ENCODE peak calls at places on chromosome 15, in five cellular contexts. One of them, this sample, is unnamed.

GRCh38 chr15:67914537-67915373 is 74.9 kb upstream of the RNU6-1 start:
- DNase-seq in upper lobe of right lung: peak
- DNase-seq in GM06990: no peak
- DNase-seq in mesothelial cell of epicardium: peak
- DNase-seq in sigmoid colon: peak
- DNase-seq in this sample: no peak

GRCh38 chr15:89121414-89121813 is 33.2 kb downstream of the ABHD2 start:
- DNase-seq in upper lobe of right lung: no peak
- DNase-seq in GM06990: no peak
- DNase-seq in mesothelial cell of epicardium: no peak
- DNase-seq in sigmoid colon: no peak
- DNase-seq in this sample: no peak

GRCh38 chr15:65175511-65175910 is 9.6 kb downstream of the CLPX start:
- DNase-seq in upper lobe of right lung: no peak
- DNase-seq in GM06990: no peak
- DNase-seq in mesothelial cell of epicardium: no peak
- DNase-seq in sigmoid colon: no peak
- DNase-seq in this sample: no peak

GRCh38 chr15:75577401-75578205 is 1.5 kb downstream of the PTPN9 start:
- DNase-seq in upper lobe of right lung: no peak
- DNase-seq in GM06990: peak
- DNase-seq in mesothelial cell of epicardium: no peak
- DNase-seq in sigmoid colon: peak
- DNase-seq in this sample: no peak

GRCh38 chr15:91566116-91566515 is 287.4 kb upstream of the SLCO3A1 start:
- DNase-seq in upper lobe of right lung: no peak
- DNase-seq in GM06990: no peak
- DNase-seq in mesothelial cell of epicardium: no peak
- DNase-seq in sigmoid colon: no peak
- DNase-seq in this sample: no peak

GRCh38 chr15:34116620-34117019 is 14.7 kb downstream of the PGBD4 start:
- DNase-seq in upper lobe of right lung: no peak
- DNase-seq in GM06990: no peak
- DNase-seq in mesothelial cell of epicardium: no peak
- DNase-seq in sigmoid colon: no peak
- DNase-seq in this sample: no peak

GRCh38 chr15:67415186-67415585 is 105.7 kb upstream of the C15orf61 start:
- DNase-seq in upper lobe of right lung: no peak
- DNase-seq in GM06990: no peak
- DNase-seq in mesothelial cell of epicardium: no peak
- DNase-seq in sigmoid colon: no peak
- DNase-seq in this sample: no peak

GRCh38 chr15:91040851-91041250 is 18.5 kb upstream of the VPS33B start:
- DNase-seq in upper lobe of right lung: no peak
- DNase-seq in GM06990: no peak
- DNase-seq in mesothelial cell of epicardium: no peak
- DNase-seq in sigmoid colon: no peak
- DNase-seq in this sample: no peak

GRCh38 chr15:32867313-32867626 is 149.5 kb downstream of the GREM1 start:
- DNase-seq in upper lobe of right lung: no peak
- DNase-seq in GM06990: no peak
- DNase-seq in mesothelial cell of epicardium: no peak
- DNase-seq in sigmoid colon: no peak
- DNase-seq in this sample: no peak

GRCh38 chr15:55256281-55257013 is 33.2 kb downstream of the RAB27A start:
- DNase-seq in upper lobe of right lung: no peak
- DNase-seq in GM06990: no peak
- DNase-seq in mesothelial cell of epicardium: no peak
- DNase-seq in sigmoid colon: no peak
- DNase-seq in this sample: no peak

GRCh38 chr15:67405208-67406191 is 115.4 kb upstream of the C15orf61 start:
- DNase-seq in upper lobe of right lung: no peak
- DNase-seq in GM06990: no peak
- DNase-seq in mesothelial cell of epicardium: no peak
- DNase-seq in sigmoid colon: no peak
- DNase-seq in this sample: no peak

GRCh38 chr15:99029358-99029871 is 21.8 kb upstream of the PGPEP1L start:
- DNase-seq in upper lobe of right lung: no peak
- DNase-seq in GM06990: no peak
- DNase-seq in mesothelial cell of epicardium: no peak
- DNase-seq in sigmoid colon: no peak
- DNase-seq in this sample: no peak

GRCh38 chr15:33040501-33040900 is 154.0 kb downstream of the FMN1 start:
- DNase-seq in upper lobe of right lung: no peak
- DNase-seq in GM06990: no peak
- DNase-seq in mesothelial cell of epicardium: no peak
- DNase-seq in sigmoid colon: no peak
- DNase-seq in this sample: no peak

GRCh38 chr15:50906954-50907865 is 1.3 kb upstream of the AP4E1 start:
- DNase-seq in upper lobe of right lung: no peak
- DNase-seq in GM06990: peak
- DNase-seq in mesothelial cell of epicardium: no peak
- DNase-seq in sigmoid colon: no peak
- DNase-seq in this sample: peak

GRCh38 chr15:32743411-32744145 is 25.8 kb downstream of the GREM1 start:
- DNase-seq in upper lobe of right lung: no peak
- DNase-seq in GM06990: no peak
- DNase-seq in mesothelial cell of epicardium: no peak
- DNase-seq in sigmoid colon: no peak
- DNase-seq in this sample: no peak

GRCh38 chr15:42736793-42737528 is at the start of gene CDAN1:
- DNase-seq in upper lobe of right lung: peak
- DNase-seq in GM06990: peak
- DNase-seq in mesothelial cell of epicardium: peak
- DNase-seq in sigmoid colon: peak
- DNase-seq in this sample: peak
- TF ChIP-seq CTCF in upper lobe of right lung: no peak
- TF ChIP-seq CTCF in GM06990: no peak
- TF ChIP-seq CTCF in mesothelial cell of epicardium: no peak
- TF ChIP-seq CTCF in sigmoid colon: no peak
- TF ChIP-seq CTCF in this sample: no peak

DNA sequence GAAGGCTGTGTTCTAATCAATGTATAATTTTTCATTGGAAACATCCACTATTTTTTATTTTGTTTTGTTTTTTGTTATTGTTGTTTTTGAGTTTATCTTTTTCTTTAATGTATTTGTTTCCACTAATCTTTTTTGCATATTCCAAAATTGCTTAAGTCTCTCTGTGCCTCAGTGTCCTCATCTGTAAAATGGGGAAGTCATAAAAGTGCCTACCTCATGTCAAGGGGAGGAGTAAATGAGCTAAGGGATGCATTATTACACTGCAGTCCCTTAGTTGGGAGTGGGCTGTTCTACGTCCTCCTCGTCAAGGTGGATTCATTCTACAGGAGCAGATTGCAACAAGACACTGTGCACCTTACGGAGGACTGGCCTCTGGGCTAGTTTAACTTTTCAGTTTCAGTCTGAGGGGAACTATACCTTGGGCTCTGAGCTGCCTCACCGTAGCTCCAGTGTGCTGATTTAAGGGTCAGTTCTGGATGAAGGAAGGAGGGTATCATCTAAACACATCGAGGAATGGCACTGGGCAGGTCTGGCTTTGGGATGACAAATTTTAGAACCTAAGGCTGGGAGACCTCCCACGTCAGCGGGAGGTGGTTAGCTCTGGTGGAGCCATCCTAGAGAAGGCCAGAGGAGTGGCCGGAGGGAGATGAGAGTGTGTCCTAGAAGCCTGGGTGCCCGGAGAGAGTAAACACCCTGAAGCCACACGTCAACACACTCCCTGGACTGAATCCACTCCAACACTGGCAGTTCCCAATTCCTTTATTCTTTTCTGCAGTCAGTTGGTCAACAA is 5.1 kb upstream of the SRP14 start:
- DNase-seq in upper lobe of right lung: no peak
- DNase-seq in GM06990: no peak
- DNase-seq in mesothelial cell of epicardium: no peak
- DNase-seq in sigmoid colon: peak
- DNase-seq in this sample: no peak
- TF ChIP-seq CTCF in upper lobe of right lung: no peak
- TF ChIP-seq CTCF in GM06990: no peak
- TF ChIP-seq CTCF in mesothelial cell of epicardium: no peak
- TF ChIP-seq CTCF in sigmoid colon: no peak
- TF ChIP-seq CTCF in this sample: no peak

DNA sequence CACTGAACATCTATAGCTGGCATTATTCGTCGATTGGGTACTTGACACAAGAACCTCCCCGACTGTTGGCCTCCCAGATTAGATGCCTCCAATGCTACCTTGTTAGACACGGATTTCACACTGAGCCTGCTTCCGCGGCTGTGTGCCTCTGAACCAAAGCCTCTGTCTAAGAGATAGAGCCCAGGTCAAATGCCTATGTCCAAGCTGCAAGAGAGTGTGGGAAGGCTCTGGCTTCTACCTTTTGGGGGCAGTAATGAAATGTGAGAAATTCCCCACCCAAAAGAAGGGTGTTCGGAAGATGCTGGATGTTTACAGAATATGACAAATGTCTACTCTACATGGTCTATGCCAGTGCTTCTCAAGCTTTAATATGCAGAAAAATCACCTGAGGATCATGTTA is 2.0 kb upstream of the RPUSD2 start:
- DNase-seq in upper lobe of right lung: no peak
- DNase-seq in GM06990: no peak
- DNase-seq in mesothelial cell of epicardium: no peak
- DNase-seq in sigmoid colon: no peak
- DNase-seq in this sample: peak
- TF ChIP-seq CTCF in upper lobe of right lung: no peak
- TF ChIP-seq CTCF in GM06990: peak
- TF ChIP-seq CTCF in mesothelial cell of epicardium: no peak
- TF ChIP-seq CTCF in sigmoid colon: no peak
- TF ChIP-seq CTCF in this sample: peak

DNA sequence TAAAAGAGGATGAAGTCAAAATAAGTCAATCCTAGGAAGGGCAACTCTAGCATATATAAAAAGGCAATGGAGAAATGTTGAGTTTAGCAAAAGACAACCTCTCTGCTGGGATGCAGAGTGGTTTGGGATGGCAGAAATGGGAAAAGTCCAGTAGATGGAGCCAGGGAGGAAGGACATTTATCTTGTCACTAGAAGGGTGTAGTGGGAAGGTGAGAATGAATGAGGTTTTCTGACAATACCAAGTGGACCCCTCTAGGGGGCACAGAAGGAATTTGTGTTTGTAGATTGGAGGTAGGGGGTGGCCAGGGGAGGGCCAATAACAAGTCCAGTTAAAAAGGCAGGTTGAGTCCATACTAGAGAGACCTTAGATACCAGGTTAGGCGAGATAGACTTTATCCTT is 80.0 kb downstream of the THSD4 start:
- DNase-seq in upper lobe of right lung: no peak
- DNase-seq in GM06990: no peak
- DNase-seq in mesothelial cell of epicardium: no peak
- DNase-seq in sigmoid colon: no peak
- DNase-seq in this sample: no peak
- TF ChIP-seq CTCF in upper lobe of right lung: no peak
- TF ChIP-seq CTCF in GM06990: no peak
- TF ChIP-seq CTCF in mesothelial cell of epicardium: no peak
- TF ChIP-seq CTCF in sigmoid colon: no peak
- TF ChIP-seq CTCF in this sample: no peak

GRCh38 chr15:94674251-94674650 is 442.9 kb downstream of the MCTP2 start:
- DNase-seq in upper lobe of right lung: no peak
- DNase-seq in GM06990: no peak
- DNase-seq in mesothelial cell of epicardium: no peak
- DNase-seq in sigmoid colon: no peak
- DNase-seq in this sample: no peak
- TF ChIP-seq CTCF in upper lobe of right lung: no peak
- TF ChIP-seq CTCF in GM06990: no peak
- TF ChIP-seq CTCF in mesothelial cell of epicardium: no peak
- TF ChIP-seq CTCF in sigmoid colon: no peak
- TF ChIP-seq CTCF in this sample: no peak

GRCh38 chr15:38864122-38864521 is 299.5 kb upstream of the RASGRP1 start:
- DNase-seq in upper lobe of right lung: no peak
- DNase-seq in GM06990: no peak
- DNase-seq in mesothelial cell of epicardium: no peak
- DNase-seq in sigmoid colon: no peak
- DNase-seq in this sample: no peak
- TF ChIP-seq CTCF in upper lobe of right lung: no peak
- TF ChIP-seq CTCF in GM06990: peak
- TF ChIP-seq CTCF in mesothelial cell of epicardium: no peak
- TF ChIP-seq CTCF in sigmoid colon: no peak
- TF ChIP-seq CTCF in this sample: no peak

DNA sequence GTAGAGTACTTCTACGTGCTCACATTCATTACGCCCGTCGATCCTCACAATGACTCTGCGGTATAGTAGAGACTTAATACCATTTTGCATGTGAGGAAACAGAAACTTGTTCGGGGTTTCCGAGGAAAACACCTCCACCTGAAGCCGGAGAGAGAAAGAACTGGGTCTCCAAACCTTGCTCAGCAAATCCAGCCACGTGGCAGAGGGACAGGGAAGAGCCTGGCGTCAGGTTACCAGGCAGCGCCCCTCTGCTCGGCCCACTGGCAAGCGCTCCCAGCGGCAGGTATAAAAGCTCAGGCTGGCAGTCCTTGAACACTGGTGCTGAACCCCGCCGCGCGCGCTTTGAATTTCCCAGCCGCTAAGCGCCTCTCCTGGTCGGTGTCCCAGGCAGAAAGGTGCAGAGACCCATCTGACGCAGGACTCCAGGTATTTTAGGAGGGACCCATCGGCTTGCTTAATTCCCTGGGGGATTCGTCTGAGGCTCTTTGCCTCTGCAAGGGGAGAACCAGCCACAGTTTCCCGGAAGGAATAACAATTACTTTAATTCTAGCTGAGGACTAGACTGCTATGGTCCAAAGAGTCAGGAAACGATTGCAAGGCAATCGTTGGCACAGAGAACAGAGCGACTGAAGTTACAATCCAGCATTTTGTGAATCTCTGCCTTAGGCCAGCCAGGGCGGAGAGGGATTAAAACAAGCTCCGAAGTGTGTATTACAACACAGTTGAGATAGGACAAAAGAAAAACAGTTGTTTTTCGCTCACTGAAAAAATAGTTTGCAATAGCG is at the start of gene C2CD4A:
- DNase-seq in upper lobe of right lung: peak
- DNase-seq in GM06990: peak
- DNase-seq in mesothelial cell of epicardium: peak
- DNase-seq in sigmoid colon: peak
- DNase-seq in this sample: peak
- TF ChIP-seq CTCF in upper lobe of right lung: no peak
- TF ChIP-seq CTCF in GM06990: peak
- TF ChIP-seq CTCF in mesothelial cell of epicardium: no peak
- TF ChIP-seq CTCF in sigmoid colon: peak
- TF ChIP-seq CTCF in this sample: no peak

GRCh38 chr15:41810651-41811431 is 17.1 kb upstream of the JMJD7 start:
- DNase-seq in upper lobe of right lung: no peak
- DNase-seq in GM06990: no peak
- DNase-seq in mesothelial cell of epicardium: no peak
- DNase-seq in sigmoid colon: no peak
- DNase-seq in this sample: no peak
- TF ChIP-seq CTCF in upper lobe of right lung: no peak
- TF ChIP-seq CTCF in GM06990: peak
- TF ChIP-seq CTCF in mesothelial cell of epicardium: no peak
- TF ChIP-seq CTCF in sigmoid colon: no peak
- TF ChIP-seq CTCF in this sample: no peak

DNA sequence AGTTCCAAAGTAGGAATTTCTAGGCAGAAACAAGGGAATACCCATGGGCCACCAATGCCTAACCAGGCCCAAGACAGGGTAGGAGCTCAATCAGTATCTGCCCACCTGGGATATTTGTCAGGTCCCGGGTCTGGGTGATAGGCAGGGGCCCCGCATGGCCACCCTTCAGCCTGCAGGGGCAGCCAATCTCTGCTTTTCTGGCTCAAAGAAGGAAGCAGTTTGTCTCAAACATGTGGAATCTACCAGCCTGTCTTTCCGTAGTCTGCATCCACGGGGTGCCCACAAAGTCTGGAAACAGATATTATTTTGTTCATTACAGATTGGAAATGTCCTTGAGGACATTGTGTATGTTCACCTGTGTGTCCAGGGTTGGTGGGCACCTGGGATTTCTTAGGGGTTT is 56.2 kb downstream of the CEMIP start:
- DNase-seq in upper lobe of right lung: no peak
- DNase-seq in GM06990: no peak
- DNase-seq in mesothelial cell of epicardium: no peak
- DNase-seq in sigmoid colon: no peak
- DNase-seq in this sample: no peak
- TF ChIP-seq CTCF in upper lobe of right lung: no peak
- TF ChIP-seq CTCF in GM06990: no peak
- TF ChIP-seq CTCF in mesothelial cell of epicardium: no peak
- TF ChIP-seq CTCF in sigmoid colon: no peak
- TF ChIP-seq CTCF in this sample: no peak